ENCODE peak calls at places on chromosomes 11 and 22, in four cellular contexts. B, C, L and Y are unnamed samples.

GRCh38 chr22:25759825-25760231 is 17.8 kb downstream of the MYO18B start:
- DNase-seq in B (no peak), C (no peak), L (no peak), Y (peak)

GRCh38 chr11:120500414-120500936 is 11.1 kb upstream of the GRIK4 start:
- DNase-seq in B (peak), C (no peak), L (peak), Y (no peak)

GRCh38 chr11:36672815-36673450 is 74.9 kb upstream of the RAG2 start:
- DNase-seq in B (peak), C (no peak), L (no peak), Y (peak)

GRCh38 chr11:129723964-129724291 is 91.7 kb upstream of the TMEM45B start:
- DNase-seq in B (no peak), C (no peak), L (no peak), Y (no peak)

GRCh38 chr22:21444701-21445436 is 22.3 kb upstream of the TMEM191C start:
- DNase-seq in B (no peak), C (peak), L (no peak), Y (no peak)

GRCh38 chr11:68792400-68792955 is 41.2 kb upstream of the TESMIN start:
- DNase-seq in B (no peak), C (no peak), L (no peak), Y (peak)

GRCh38 chr11:119433369-119433749 is 10.4 kb upstream of the THY1 start:
- DNase-seq in B (no peak), C (no peak), L (no peak), Y (no peak)

GRCh38 chr22:24450600-24450999 is 23.2 kb downstream of the ADORA2A start:
- DNase-seq in B (no peak), C (peak), L (no peak), Y (peak)

GRCh38 chr11:32831241-32831640 is 1.5 kb downstream of the PRRG4 start:
- DNase-seq in B (no peak), C (no peak), L (no peak), Y (no peak)

GRCh38 chr11:68938088-68938487 is 34.4 kb downstream of the IGHMBP2 start:
- DNase-seq in B (no peak), C (no peak), L (no peak), Y (no peak)

GRCh38 chr22:28582806-28583205 is 96.8 kb downstream of the TTC28 start:
- DNase-seq in B (peak), C (no peak), L (no peak), Y (no peak)

GRCh38 chr11:114501901-114502300 is 57.8 kb downstream of the NXPE1 start:
- DNase-seq in B (no peak), C (no peak), L (no peak), Y (no peak)

GRCh38 chr11:62921201-62921572 is at the start of gene CHRM1:
- DNase-seq in B (no peak), C (no peak), L (no peak), Y (no peak)

GRCh38 chr22:19868773-19869471 is 14.2 kb upstream of the GNB1L start:
- DNase-seq in B (no peak), C (no peak), L (peak), Y (no peak)

GRCh38 chr11:113184498-113184897 is 129.9 kb upstream of the TTC12 start:
- DNase-seq in B (no peak), C (no peak), L (no peak), Y (peak)

GRCh38 chr11:17414317-17414737 is 25.9 kb upstream of the KCNJ11 start:
- DNase-seq in B (no peak), C (no peak), L (no peak), Y (no peak)

GRCh38 chr22:20282901-20283673 is 15.0 kb upstream of the RTN4R start:
- DNase-seq in B (no peak), C (no peak), L (no peak), Y (no peak)

GRCh38 chr22:46280999-46281623 is 13.3 kb downstream of the TTC38 start:
- DNase-seq in B (peak), C (peak), L (no peak), Y (no peak)

DNA sequence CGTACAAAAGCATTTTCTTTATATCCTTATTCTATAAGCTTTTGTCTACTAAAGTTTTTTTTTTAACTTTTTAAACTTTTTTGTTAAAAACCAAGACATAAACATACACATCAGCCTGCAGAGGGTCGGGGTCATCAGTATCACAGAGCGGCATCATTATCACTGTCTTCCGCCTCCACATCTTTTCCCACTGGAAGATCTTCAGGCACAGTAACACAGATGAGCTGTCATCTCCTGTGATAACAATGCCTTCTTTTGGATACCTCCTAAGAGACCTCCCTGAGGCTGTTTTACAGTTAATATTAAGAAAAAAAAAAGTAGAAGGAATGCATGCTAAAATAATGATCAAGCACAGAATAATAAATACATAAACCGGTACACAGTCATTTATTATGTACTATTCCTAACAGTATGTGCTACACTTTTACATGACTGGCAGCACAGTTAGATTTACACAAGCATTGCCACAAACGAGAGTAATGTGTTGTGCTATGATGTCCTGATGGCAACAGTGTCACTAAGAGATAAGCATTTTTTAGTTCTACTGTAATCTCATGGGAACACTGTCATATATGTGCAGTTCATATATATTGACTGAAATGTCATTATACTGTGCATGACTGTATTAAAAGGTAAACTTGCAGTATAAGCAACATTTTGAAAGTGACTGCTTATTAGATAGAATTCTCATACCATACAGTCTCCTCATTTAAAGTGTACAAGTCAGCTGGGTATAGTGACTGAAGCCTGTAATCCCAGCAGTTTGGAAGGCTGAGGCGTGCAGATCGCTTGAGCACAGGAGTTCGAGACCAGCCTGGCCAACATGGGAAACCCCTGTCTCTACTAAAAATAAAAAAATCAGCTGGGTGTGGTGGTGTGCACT is 58.6 kb downstream of the KDM2A start:
- DNase-seq in B (no peak), C (no peak), L (no peak), Y (no peak)
- H3K4me3 ChIP-seq in B (no peak), C (no peak), L (no peak), Y (no peak)

GRCh38 chr11:103661991-103662390 is 374.4 kb upstream of the DDI1 start:
- DNase-seq in B (no peak), C (no peak), L (no peak), Y (no peak)
- H3K4me3 ChIP-seq in B (no peak), C (no peak), L (no peak), Y (no peak)

DNA sequence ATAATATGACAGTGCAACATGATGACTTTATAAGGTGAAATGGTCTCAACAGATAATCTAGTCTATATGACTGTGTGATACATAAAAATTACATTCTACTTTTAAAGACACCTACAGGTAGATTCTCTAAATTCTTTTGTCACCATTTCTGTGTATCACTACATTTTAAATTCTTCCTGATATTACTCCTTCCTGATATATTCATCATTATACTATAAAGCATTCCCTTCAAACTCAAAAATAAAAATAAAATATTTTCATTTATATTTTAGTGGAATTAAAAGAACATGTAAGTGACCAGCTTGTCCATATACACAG is 1062.3 kb downstream of the DLG2 start:
- DNase-seq in B (no peak), C (no peak), L (no peak), Y (no peak)
- H3K4me3 ChIP-seq in B (no peak), C (no peak), L (no peak), Y (no peak)

GRCh38 chr11:392102-392777 is 1.8 kb upstream of the PKP3 start:
- DNase-seq in B (no peak), C (no peak), L (no peak), Y (no peak)

GRCh38 chr11:390175-390574 is 3.8 kb upstream of the PKP3 start:
- DNase-seq in B (peak), C (no peak), L (no peak), Y (no peak)

GRCh38 chr11:393219-394033 is 583 bp upstream of the PKP3 start:
- DNase-seq in B (no peak), C (no peak), L (no peak), Y (no peak)

GRCh38 chr11:394034-394857 is at the start of gene PKP3:
- DNase-seq in B (peak), C (no peak), L (peak), Y (no peak)

DNA sequence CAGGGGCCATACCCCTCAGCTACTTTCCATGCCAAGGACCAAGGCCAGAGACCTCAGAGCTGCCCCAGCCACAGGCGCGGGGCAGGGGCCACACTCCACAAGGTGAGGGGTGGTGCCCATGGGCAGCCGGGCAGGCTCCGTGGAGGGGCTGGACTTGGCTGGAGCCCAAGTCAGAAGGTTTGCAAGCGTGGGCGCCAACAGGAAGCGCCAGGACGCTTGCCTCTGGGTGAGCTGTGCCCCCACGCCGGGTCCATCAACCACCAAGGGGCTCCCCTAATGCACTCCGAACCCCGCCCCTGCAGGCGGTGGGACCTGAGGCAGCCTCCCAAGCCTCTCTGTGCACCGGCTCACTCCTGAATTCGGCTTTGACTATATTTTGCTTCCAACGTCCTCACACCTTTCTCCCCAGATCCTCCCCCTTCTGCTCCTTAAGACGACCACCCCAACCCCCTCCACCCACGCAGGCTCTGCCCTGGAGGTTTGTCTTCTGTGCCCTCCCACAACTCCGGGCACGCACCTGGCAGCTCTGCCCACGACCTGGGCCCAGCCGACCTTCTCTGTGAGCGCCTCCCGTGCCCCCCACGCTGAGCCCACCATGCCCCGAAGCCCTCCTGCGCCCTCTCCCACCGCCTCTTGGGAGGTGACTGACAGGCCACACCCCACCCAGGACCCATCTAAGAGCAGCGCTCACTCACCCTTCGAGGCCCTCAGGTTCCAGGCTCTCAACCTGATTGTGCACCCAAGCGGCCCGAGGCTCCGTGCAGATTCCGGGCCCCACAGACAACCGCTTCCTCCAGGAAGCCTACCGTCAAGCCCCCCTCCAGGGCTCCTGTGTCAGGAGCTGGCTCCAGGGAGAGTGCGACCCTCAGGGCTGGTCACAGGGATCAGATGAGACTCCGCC is 2.6 kb upstream of the PKP3 start:
- DNase-seq in B (no peak), C (no peak), L (peak), Y (no peak)
- H3K4me3 ChIP-seq in B (no peak), C (peak), L (no peak), Y (no peak)

DNA sequence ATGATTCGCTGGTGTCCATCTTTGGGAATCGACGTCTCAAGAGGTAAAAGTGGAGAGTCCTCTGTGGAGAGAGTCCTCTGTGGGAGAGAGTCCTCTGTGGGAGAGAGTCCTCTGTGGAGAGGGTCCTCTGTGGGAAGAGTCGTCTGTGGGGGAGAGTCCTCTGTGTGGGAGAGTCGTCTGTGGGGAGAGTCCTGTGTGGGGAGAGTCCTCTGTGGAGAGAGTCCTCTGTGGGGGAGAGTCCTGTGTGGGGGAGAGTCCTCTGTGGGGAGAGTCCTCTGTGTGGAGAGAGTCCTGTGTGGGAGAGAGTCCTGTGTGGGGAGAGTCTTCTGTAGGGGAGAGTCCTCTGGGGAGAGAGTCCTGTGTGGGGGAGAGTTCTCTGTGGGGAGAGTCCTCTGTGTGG is 3.1 kb downstream of the PRDX5 start:
- DNase-seq in B (no peak), C (no peak), L (no peak), Y (no peak)
- H3K4me3 ChIP-seq in B (no peak), C (no peak), L (no peak), Y (no peak)

DNA sequence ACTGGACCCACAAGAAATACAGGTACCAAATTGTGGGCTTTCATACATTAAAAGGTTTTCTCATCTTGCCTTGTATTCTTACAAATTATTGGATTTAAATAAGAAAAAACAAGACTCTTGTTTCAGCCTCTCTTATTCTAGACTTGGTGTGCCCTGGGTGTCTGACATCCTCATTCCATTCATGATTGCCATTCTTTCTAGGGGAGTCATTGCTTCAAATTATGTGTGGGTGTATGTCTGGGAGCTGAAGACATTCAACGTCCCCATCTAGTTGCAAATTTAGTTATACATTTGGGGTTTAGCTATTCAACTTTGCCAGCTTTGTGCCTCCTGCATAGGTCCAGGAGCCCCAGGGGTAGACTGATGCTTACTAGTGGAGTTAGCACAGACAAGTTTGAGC is 18.1 kb downstream of the MAML2 start:
- DNase-seq in B (no peak), C (no peak), L (no peak), Y (no peak)
- H3K4me3 ChIP-seq in B (no peak), C (no peak), L (no peak), Y (no peak)